ENCODE peak calls at places on chromosomes 2 and 18, in eight cellular contexts. Y, D, M, B, S, A, F and V are unnamed samples. For H3K9me2, the result is how much of the 10 kb centered on the place peaks cover.

GRCh38 chr2:237661799-237662328 is 34.5 kb downstream of the LRRFIP1 start:
- DNase-seq in Y (no peak), D (peak), M (no peak), B (no peak), S (no peak), A (no peak), F (no peak), V (no peak)

GRCh38 chr2:171810409-171810993 is 83.5 kb downstream of the SLC25A12 start:
- DNase-seq in Y (no peak), D (no peak), M (no peak), B (peak), S (no peak), A (no peak), F (no peak), V (no peak)

GRCh38 chr2:196487426-196487825 is 152.1 kb upstream of the CCDC150 start:
- DNase-seq in Y (no peak), D (no peak), M (no peak), B (no peak), S (no peak), A (no peak), F (peak), V (no peak)

GRCh38 chr2:135839713-135840112 is 2.7 kb upstream of the LCT start:
- DNase-seq in Y (no peak), D (no peak), M (no peak), B (no peak), S (no peak), A (no peak), F (peak), V (peak)

GRCh38 chr2:100639588-100640195 is 76.9 kb downstream of the PDCL3 start:
- DNase-seq in Y (no peak), D (no peak), M (no peak), B (no peak), S (no peak), A (no peak), F (no peak), V (no peak)

GRCh38 chr18:48962857-48963554 is 12.2 kb upstream of the SMAD7 start:
- DNase-seq in Y (no peak), D (no peak), M (no peak), B (no peak), S (no peak), A (no peak), F (peak), V (no peak)

GRCh38 chr2:25342372-25343186 is 854 bp upstream of the DNMT3A start:
- DNase-seq in Y (peak), D (peak), M (peak), B (peak), S (peak), A (peak), F (peak), V (peak)

GRCh38 chr2:132668986-132669853 is 785 bp downstream of the LYPD1 start:
- DNase-seq in Y (no peak), D (no peak), M (no peak), B (peak), S (no peak), A (no peak), F (peak), V (peak)

GRCh38 chr2:121192576-121192975 is 92.4 kb downstream of the TFCP2L1 start:
- DNase-seq in Y (no peak), D (no peak), M (no peak), B (no peak), S (no peak), A (no peak), F (no peak), V (no peak)
- H3K9me2 ChIP-seq in Y (under half), D (under half), M (under half), B (under half), S (under half), A (under half), F (under half), V (under half)

DNA sequence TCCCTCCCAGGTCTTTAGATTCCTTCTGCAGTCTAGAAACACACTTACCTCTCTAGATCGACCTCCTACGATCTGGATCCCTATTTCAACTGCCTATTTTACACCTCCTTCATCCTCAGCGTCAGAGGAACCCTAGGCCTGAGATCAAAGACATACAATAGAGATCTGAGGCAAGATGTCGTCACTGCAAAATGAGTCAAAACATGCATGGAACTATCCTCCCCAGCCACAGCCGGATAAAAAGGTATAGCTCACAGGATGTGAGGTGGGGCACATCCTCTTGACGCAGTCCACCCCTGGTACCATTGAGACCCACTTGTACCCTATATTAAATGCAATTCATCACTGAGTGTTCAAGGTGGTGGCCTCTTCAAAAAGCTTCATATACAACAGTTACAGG is 63.7 kb upstream of the DNAJC10 start:
- DNase-seq in Y (no peak), D (no peak), M (no peak), B (no peak), S (no peak), A (no peak), F (peak), V (no peak)
- H3K9me2 ChIP-seq in Y (under half), D (under half), M (under half), B (under half), S (under half), A (under half), F (under half), V (under half)

DNA sequence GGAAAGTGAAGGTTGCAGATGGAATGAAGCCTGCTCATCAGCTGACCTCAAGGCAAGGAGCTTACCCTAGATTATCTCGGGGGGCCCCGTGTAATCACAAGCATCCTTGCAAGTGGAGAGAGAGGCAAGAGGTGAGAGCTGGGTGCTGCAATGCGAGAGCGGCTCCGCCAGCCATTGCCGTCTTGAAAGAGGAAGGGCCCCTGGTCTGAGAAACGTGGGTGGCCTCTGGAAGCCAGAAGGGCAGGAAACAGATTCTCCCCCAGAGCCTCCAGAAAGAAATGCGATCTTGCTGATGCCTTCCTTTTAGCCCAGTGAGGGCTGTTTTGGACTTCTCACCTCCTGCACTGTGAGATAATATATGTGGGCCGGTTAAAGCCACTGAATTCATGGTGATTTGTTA is 319.6 kb upstream of the HS6ST1 start:
- DNase-seq in Y (no peak), D (no peak), M (no peak), B (no peak), S (no peak), A (no peak), F (no peak), V (no peak)
- H3K9me2 ChIP-seq in Y (under half), D (under half), M (under half), B (under half), S (under half), A (under half), F (under half), V (under half)

GRCh38 chr2:128640166-128640846 is 321.6 kb upstream of the HS6ST1 start:
- DNase-seq in Y (no peak), D (no peak), M (no peak), B (no peak), S (no peak), A (no peak), F (peak), V (no peak)

GRCh38 chr2:128640847-128641360 is 322.2 kb upstream of the HS6ST1 start:
- DNase-seq in Y (no peak), D (no peak), M (no peak), B (no peak), S (no peak), A (no peak), F (no peak), V (no peak)

GRCh38 chr2:128641421-128642095 is 322.9 kb upstream of the HS6ST1 start:
- DNase-seq in Y (no peak), D (no peak), M (no peak), B (no peak), S (no peak), A (no peak), F (no peak), V (no peak)

GRCh38 chr2:128638741-128639477 is 320.2 kb upstream of the HS6ST1 start:
- DNase-seq in Y (no peak), D (no peak), M (no peak), B (no peak), S (peak), A (no peak), F (peak), V (peak)

GRCh38 chr2:128639693-128640092 is 321.0 kb upstream of the HS6ST1 start:
- DNase-seq in Y (no peak), D (no peak), M (no peak), B (no peak), S (no peak), A (peak), F (peak), V (no peak)
- H3K9me2 ChIP-seq in Y (under half), D (under half), M (under half), B (under half), S (under half), A (under half), F (under half), V (under half)

DNA sequence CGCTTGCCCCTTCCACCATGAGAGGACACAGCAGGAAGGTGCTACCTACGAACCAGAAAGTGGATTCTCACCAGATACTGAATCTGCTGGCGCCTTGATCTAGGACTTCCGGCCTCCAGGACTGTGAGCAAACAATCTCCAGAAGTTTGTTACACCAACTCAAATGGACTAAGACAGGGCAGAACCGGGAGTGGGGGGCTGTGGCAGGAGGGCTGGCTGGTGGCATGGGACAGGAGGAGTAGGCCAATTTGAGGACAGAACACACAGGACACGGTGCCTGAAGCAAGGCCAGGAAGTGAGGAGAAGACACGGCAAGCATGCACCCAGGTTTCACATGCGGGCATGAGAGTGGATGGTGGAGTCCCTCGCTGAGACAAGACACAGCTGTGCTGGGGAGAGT is 40.1 kb downstream of the CRACDL start:
- DNase-seq in Y (no peak), D (no peak), M (no peak), B (no peak), S (no peak), A (no peak), F (no peak), V (no peak)
- H3K9me2 ChIP-seq in Y (under half), D (under half), M (under half), B (under half), S (under half), A (under half), F (under half), V (under half)

DNA sequence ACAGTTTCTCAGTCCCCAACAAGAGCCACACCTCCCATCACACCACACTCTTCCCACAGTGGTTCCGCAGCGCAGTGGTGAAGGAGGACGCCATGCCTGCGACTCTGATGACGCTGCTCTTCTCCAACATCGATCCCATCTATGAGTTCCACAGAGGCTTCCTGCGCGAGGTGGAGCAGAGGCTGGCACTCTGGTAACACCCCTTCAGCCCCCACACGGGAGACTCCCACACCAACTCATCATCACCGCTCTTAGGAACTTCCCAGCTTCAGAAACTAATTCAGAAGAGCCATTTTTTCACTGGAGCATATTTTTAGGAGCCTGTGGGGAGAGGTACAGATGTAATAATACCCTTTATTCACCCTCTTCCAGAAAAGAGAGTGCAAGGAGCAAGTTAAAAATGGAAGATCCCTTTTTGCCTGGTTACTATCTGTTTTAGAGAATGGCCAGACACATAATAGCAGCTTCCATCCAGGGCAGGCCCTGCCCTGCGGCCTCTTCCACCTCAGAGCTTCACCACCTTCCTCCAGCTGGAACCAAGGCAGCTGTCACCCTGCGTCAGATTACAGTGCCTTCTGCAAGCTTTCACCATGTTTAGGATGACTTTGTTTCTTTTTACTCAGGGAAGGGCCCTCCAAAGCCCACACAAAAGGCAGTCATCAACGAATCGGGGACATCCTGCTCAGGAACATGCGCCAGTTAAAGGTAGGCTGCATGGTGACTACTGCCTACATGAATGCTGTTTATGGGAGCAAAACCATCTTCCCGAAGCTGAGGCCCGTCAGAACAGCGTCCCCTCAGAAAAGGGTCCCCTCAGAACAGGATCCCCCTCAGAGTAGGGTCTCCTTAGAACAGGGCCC is 44.9 kb downstream of the STK25 start:
- DNase-seq in Y (no peak), D (no peak), M (no peak), B (no peak), S (no peak), A (no peak), F (no peak), V (no peak)
- H3K9me2 ChIP-seq in Y (under half), D (under half), M (under half), B (under half), S (under half), A (under half), F (under half), V (under half)

GRCh38 chr2:230814616-230815015 is 50.1 kb upstream of the ITM2C start:
- DNase-seq in Y (no peak), D (peak), M (no peak), B (peak), S (no peak), A (peak), F (peak), V (no peak)
- H3K9me2 ChIP-seq in Y (under half), D (under half), M (under half), B (under half), S (under half), A (under half), F (under half), V (under half)

DNA sequence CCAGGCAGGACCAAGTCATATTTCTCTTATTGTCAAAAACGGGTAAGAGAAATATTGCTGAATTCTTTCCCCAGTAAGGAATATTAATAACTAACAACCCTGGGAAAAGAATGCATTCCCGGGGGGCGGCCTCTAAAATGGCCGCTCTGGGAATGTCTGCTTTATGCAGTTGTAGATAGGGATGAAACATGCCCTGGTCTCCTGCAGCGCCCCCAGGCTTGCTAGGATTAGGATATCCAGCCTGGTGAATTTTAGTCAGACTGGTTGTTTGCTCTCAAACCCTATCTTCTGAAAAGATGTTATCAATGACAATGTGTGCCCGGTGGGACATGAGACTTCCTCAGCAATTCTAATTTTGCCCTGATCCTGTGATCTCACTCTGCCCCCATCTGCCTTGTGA is 448.1 kb downstream of the PTH2R start:
- DNase-seq in Y (no peak), D (no peak), M (no peak), B (no peak), S (no peak), A (no peak), F (no peak), V (no peak)
- H3K9me2 ChIP-seq in Y (under half), D (under half), M (under half), B (under half), S (under half), A (under half), F (under half), V (under half)